ENCODE peak calls at places on chromosomes 11 and 22, in five cellular contexts. E is HuH-7.5; P is cardiac muscle cell; T is activated T-cell treated with anti-CD3 and anti-CD28 coated beads, Interleukin-2, amount 50 U/mL, for 4 hours; I is amniotic stem cell. K is an unnamed sample.

GRCh38 chr11:102283088-102283487 is 34.2 kb upstream of the BIRC3 start:
- DNase-seq in I (no peak), E (no peak), P (no peak), T (no peak), K (no peak)

GRCh38 chr11:35555238-35555887 is 29.9 kb upstream of the PAMR1 start:
- DNase-seq in E (no peak), T (no peak), P (no peak), I (no peak), K (no peak)

GRCh38 chr11:36702330-36703054 is 104.5 kb upstream of the RAG2 start:
- DNase-seq in P (peak), T (no peak), I (peak), E (peak), K (peak)

GRCh38 chr11:57332694-57333440 is 2.8 kb downstream of the SSRP1 start:
- DNase-seq in E (no peak), I (no peak), T (no peak), P (no peak), K (no peak)

GRCh38 chr11:90288207-90288821 is 65.5 kb upstream of the CHORDC1 start:
- DNase-seq in P (peak), T (no peak), I (no peak), E (peak), K (peak)

GRCh38 chr11:121581607-121582006 is 128.8 kb upstream of the SORL1-AS1 start:
- DNase-seq in T (no peak), P (no peak), I (no peak), E (no peak), K (no peak)

GRCh38 chr22:47334596-47334995 is 572.1 kb downstream of the TBC1D22A start:
- DNase-seq in E (no peak), I (no peak), T (no peak), P (no peak), K (no peak)

GRCh38 chr11:6703247-6704063 is 20.3 kb upstream of the MRPL17 start:
- DNase-seq in E (peak), P (peak), T (peak), I (peak), K (peak)

GRCh38 chr11:115316682-115317081 is 187.5 kb downstream of the CADM1 start:
- DNase-seq in I (no peak), T (no peak), P (no peak), E (no peak), K (no peak)

GRCh38 chr11:122220321-122220720 is 104.3 kb upstream of the BLID start:
- DNase-seq in I (no peak), T (no peak), E (no peak), P (no peak), K (no peak)

GRCh38 chr11:72321381-72321996 is 77.5 kb upstream of the PHOX2A start:
- DNase-seq in I (no peak), E (no peak), P (peak), T (no peak), K (no peak)

GRCh38 chr11:76577199-76577920 is 93.2 kb downstream of the LRRC32 start:
- DNase-seq in E (no peak), P (peak), I (peak), T (no peak), K (no peak)

GRCh38 chr11:31643831-31644230 is 134.3 kb downstream of the ELP4 start:
- DNase-seq in T (no peak), I (no peak), E (no peak), P (peak), K (no peak)

GRCh38 chr11:67117667-67118058 is 1.4 kb upstream of the KDM2A start:
- DNase-seq in I (no peak), P (peak), E (peak), T (peak), K (peak)

GRCh38 chr11:10727259-10727851 is 23.7 kb upstream of the CTR9 start:
- DNase-seq in P (peak), I (no peak), T (no peak), E (no peak), K (no peak)

GRCh38 chr22:49492756-49493251 is 334.9 kb downstream of the BRD1 start:
- DNase-seq in E (no peak), P (no peak), T (no peak), I (no peak), K (no peak)

GRCh38 chr11:60121259-60121658 is 32.8 kb downstream of the MS4A2 start:
- DNase-seq in I (no peak), T (no peak), P (peak), E (no peak), K (no peak)

GRCh38 chr11:122707111-122707510 is 51.6 kb downstream of the UBASH3B start:
- DNase-seq in I (no peak), E (no peak), T (no peak), P (no peak), K (peak)

GRCh38 chr11:132248585-132248984 is 878.2 kb downstream of the NTM start:
- DNase-seq in I (no peak), E (no peak), T (no peak), P (no peak), K (no peak)